ENCODE peak calls at places on chromosome 7, in five cellular contexts. One of them, this sample, is unnamed.

GRCh38 chr7:158407581-158408331 is 179.9 kb downstream of the PTPRN2 start:
- DNase-seq in Right ventricle myocardium superior: no peak
- DNase-seq in WERI-Rb-1: no peak
- DNase-seq in cardiac fibroblast: peak
- DNase-seq in neural crest cell: no peak
- DNase-seq in this sample: no peak

GRCh38 chr7:103915958-103916357 is 73.5 kb downstream of the RELN start:
- DNase-seq in Right ventricle myocardium superior: no peak
- DNase-seq in WERI-Rb-1: no peak
- DNase-seq in cardiac fibroblast: no peak
- DNase-seq in neural crest cell: no peak
- DNase-seq in this sample: no peak

GRCh38 chr7:21911341-21911875 is 34.3 kb downstream of the CDCA7L start:
- DNase-seq in Right ventricle myocardium superior: no peak
- DNase-seq in WERI-Rb-1: no peak
- DNase-seq in cardiac fibroblast: no peak
- DNase-seq in neural crest cell: no peak
- DNase-seq in this sample: no peak

GRCh38 chr7:53002389-53002788 is 33.0 kb upstream of the POM121L12 start:
- DNase-seq in Right ventricle myocardium superior: no peak
- DNase-seq in WERI-Rb-1: no peak
- DNase-seq in cardiac fibroblast: no peak
- DNase-seq in neural crest cell: no peak
- DNase-seq in this sample: no peak

GRCh38 chr7:142587578-142588191 is 161.6 kb upstream of the PRSS1 start:
- DNase-seq in Right ventricle myocardium superior: no peak
- DNase-seq in WERI-Rb-1: peak
- DNase-seq in cardiac fibroblast: peak
- DNase-seq in neural crest cell: no peak
- DNase-seq in this sample: peak

GRCh38 chr7:158816995-158817394 is 12.3 kb downstream of the ESYT2 start:
- DNase-seq in Right ventricle myocardium superior: no peak
- DNase-seq in WERI-Rb-1: no peak
- DNase-seq in cardiac fibroblast: no peak
- DNase-seq in neural crest cell: no peak
- DNase-seq in this sample: no peak

GRCh38 chr7:30352169-30352568 is 67.8 kb downstream of the ZNRF2 start:
- DNase-seq in Right ventricle myocardium superior: no peak
- DNase-seq in WERI-Rb-1: no peak
- DNase-seq in cardiac fibroblast: no peak
- DNase-seq in neural crest cell: no peak
- DNase-seq in this sample: no peak

GRCh38 chr7:151389768-151390593 is 19.9 kb downstream of the WDR86 start:
- DNase-seq in Right ventricle myocardium superior: no peak
- DNase-seq in WERI-Rb-1: no peak
- DNase-seq in cardiac fibroblast: no peak
- DNase-seq in neural crest cell: no peak
- DNase-seq in this sample: no peak

GRCh38 chr7:44284881-44285541 is 40.4 kb downstream of the CAMK2B start:
- DNase-seq in Right ventricle myocardium superior: peak
- DNase-seq in WERI-Rb-1: peak
- DNase-seq in cardiac fibroblast: no peak
- DNase-seq in neural crest cell: no peak
- DNase-seq in this sample: peak

GRCh38 chr7:77293046-77293445 is 93.4 kb upstream of the FGL2 start:
- DNase-seq in Right ventricle myocardium superior: no peak
- DNase-seq in WERI-Rb-1: no peak
- DNase-seq in cardiac fibroblast: no peak
- DNase-seq in neural crest cell: no peak
- DNase-seq in this sample: no peak

GRCh38 chr7:137078781-137079180 is 210.3 kb downstream of the CHRM2 start:
- DNase-seq in Right ventricle myocardium superior: no peak
- DNase-seq in WERI-Rb-1: no peak
- DNase-seq in cardiac fibroblast: no peak
- DNase-seq in neural crest cell: no peak
- DNase-seq in this sample: no peak

GRCh38 chr7:36312064-36312914 is 77.4 kb upstream of the ANLN start:
- DNase-seq in Right ventricle myocardium superior: no peak
- DNase-seq in WERI-Rb-1: no peak
- DNase-seq in cardiac fibroblast: no peak
- DNase-seq in neural crest cell: no peak
- DNase-seq in this sample: no peak

GRCh38 chr7:21605008-21605407 is 62.2 kb downstream of the DNAH11 start:
- DNase-seq in Right ventricle myocardium superior: no peak
- DNase-seq in WERI-Rb-1: no peak
- DNase-seq in cardiac fibroblast: no peak
- DNase-seq in neural crest cell: no peak
- DNase-seq in this sample: no peak

GRCh38 chr7:85475071-85475470 is 288.2 kb upstream of the SEMA3D start:
- DNase-seq in Right ventricle myocardium superior: no peak
- DNase-seq in WERI-Rb-1: no peak
- DNase-seq in cardiac fibroblast: no peak
- DNase-seq in neural crest cell: no peak
- DNase-seq in this sample: no peak

GRCh38 chr7:69664433-69664832 is 66.2 kb downstream of the AUTS2 start:
- DNase-seq in Right ventricle myocardium superior: no peak
- DNase-seq in WERI-Rb-1: no peak
- DNase-seq in cardiac fibroblast: no peak
- DNase-seq in neural crest cell: no peak
- DNase-seq in this sample: no peak

GRCh38 chr7:158655931-158656441 is 48.6 kb downstream of the NCAPG2 start:
- DNase-seq in Right ventricle myocardium superior: no peak
- DNase-seq in WERI-Rb-1: no peak
- DNase-seq in cardiac fibroblast: no peak
- DNase-seq in neural crest cell: no peak
- DNase-seq in this sample: no peak

GRCh38 chr7:135510603-135511183 is 791 bp upstream of the CNOT4 start:
- DNase-seq in Right ventricle myocardium superior: no peak
- DNase-seq in WERI-Rb-1: no peak
- DNase-seq in cardiac fibroblast: peak
- DNase-seq in neural crest cell: peak
- DNase-seq in this sample: no peak

GRCh38 chr7:127396184-127396583 is 3.7 kb upstream of the ZNF800 start:
- DNase-seq in Right ventricle myocardium superior: no peak
- DNase-seq in WERI-Rb-1: no peak
- DNase-seq in cardiac fibroblast: peak
- DNase-seq in neural crest cell: no peak
- DNase-seq in this sample: no peak

GRCh38 chr7:93558705-93559614 is 15.6 kb downstream of the CALCR start:
- DNase-seq in Right ventricle myocardium superior: no peak
- DNase-seq in WERI-Rb-1: no peak
- DNase-seq in cardiac fibroblast: no peak
- DNase-seq in neural crest cell: no peak
- DNase-seq in this sample: no peak

GRCh38 chr7:86411804-86412203 is 231.9 kb upstream of the GRM3 start:
- DNase-seq in Right ventricle myocardium superior: no peak
- DNase-seq in WERI-Rb-1: no peak
- DNase-seq in cardiac fibroblast: no peak
- DNase-seq in neural crest cell: no peak
- DNase-seq in this sample: no peak

GRCh38 chr7:113698556-113699220 is 220.1 kb downstream of the PPP1R3A start:
- DNase-seq in Right ventricle myocardium superior: no peak
- DNase-seq in WERI-Rb-1: no peak
- DNase-seq in cardiac fibroblast: peak
- DNase-seq in neural crest cell: no peak
- DNase-seq in this sample: peak

GRCh38 chr7:140005754-140006503 is 56.8 kb downstream of the PARP12 start:
- DNase-seq in Right ventricle myocardium superior: peak
- DNase-seq in WERI-Rb-1: peak
- DNase-seq in cardiac fibroblast: peak
- DNase-seq in neural crest cell: peak
- DNase-seq in this sample: peak

GRCh38 chr7:47100815-47101435 is 481.0 kb downstream of the TNS3 start:
- DNase-seq in Right ventricle myocardium superior: peak
- DNase-seq in WERI-Rb-1: peak
- DNase-seq in cardiac fibroblast: peak
- DNase-seq in neural crest cell: peak
- DNase-seq in this sample: no peak

GRCh38 chr7:5750026-5750425 is 31.4 kb downstream of the RNF216 start:
- DNase-seq in Right ventricle myocardium superior: no peak
- DNase-seq in WERI-Rb-1: no peak
- DNase-seq in cardiac fibroblast: peak
- DNase-seq in neural crest cell: no peak
- DNase-seq in this sample: no peak

GRCh38 chr7:94394058-94394398 is 667 bp upstream of the COL1A2 start:
- DNase-seq in Right ventricle myocardium superior: no peak
- DNase-seq in WERI-Rb-1: no peak
- DNase-seq in cardiac fibroblast: peak
- DNase-seq in neural crest cell: no peak
- DNase-seq in this sample: no peak

GRCh38 chr7:94088560-94088959 is 84.4 kb upstream of the BET1 start:
- DNase-seq in Right ventricle myocardium superior: no peak
- DNase-seq in WERI-Rb-1: no peak
- DNase-seq in cardiac fibroblast: peak
- DNase-seq in neural crest cell: no peak
- DNase-seq in this sample: no peak

GRCh38 chr7:78634073-78634472 is 819.4 kb downstream of the MAGI2 start:
- DNase-seq in Right ventricle myocardium superior: no peak
- DNase-seq in WERI-Rb-1: no peak
- DNase-seq in cardiac fibroblast: no peak
- DNase-seq in neural crest cell: no peak
- DNase-seq in this sample: no peak

GRCh38 chr7:35695628-35695888 is 623 bp upstream of the HERPUD2 start:
- DNase-seq in Right ventricle myocardium superior: no peak
- DNase-seq in WERI-Rb-1: no peak
- DNase-seq in cardiac fibroblast: no peak
- DNase-seq in neural crest cell: no peak
- DNase-seq in this sample: no peak

GRCh38 chr7:6367701-6368211 is 80.0 kb downstream of the DAGLB start:
- DNase-seq in Right ventricle myocardium superior: no peak
- DNase-seq in WERI-Rb-1: no peak
- DNase-seq in cardiac fibroblast: peak
- DNase-seq in neural crest cell: no peak
- DNase-seq in this sample: no peak

GRCh38 chr7:94510582-94511456 is 1.2 kb downstream of the CASD1 start:
- DNase-seq in Right ventricle myocardium superior: peak
- DNase-seq in WERI-Rb-1: no peak
- DNase-seq in cardiac fibroblast: peak
- DNase-seq in neural crest cell: peak
- DNase-seq in this sample: no peak

GRCh38 chr7:14583518-14583917 is 319.0 kb downstream of the DGKB start:
- DNase-seq in Right ventricle myocardium superior: no peak
- DNase-seq in WERI-Rb-1: no peak
- DNase-seq in cardiac fibroblast: no peak
- DNase-seq in neural crest cell: no peak
- DNase-seq in this sample: no peak

GRCh38 chr7:96219382-96220130 is 102.3 kb downstream of the SLC25A13 start:
- DNase-seq in Right ventricle myocardium superior: no peak
- DNase-seq in WERI-Rb-1: no peak
- DNase-seq in cardiac fibroblast: peak
- DNase-seq in neural crest cell: no peak
- DNase-seq in this sample: no peak

GRCh38 chr7:143967398-143967797 is 12.8 kb downstream of the OR2F1 start:
- DNase-seq in Right ventricle myocardium superior: no peak
- DNase-seq in WERI-Rb-1: no peak
- DNase-seq in cardiac fibroblast: no peak
- DNase-seq in neural crest cell: no peak
- DNase-seq in this sample: no peak

GRCh38 chr7:40509301-40509700 is 374.5 kb downstream of the SUGCT start:
- DNase-seq in Right ventricle myocardium superior: no peak
- DNase-seq in WERI-Rb-1: no peak
- DNase-seq in cardiac fibroblast: no peak
- DNase-seq in neural crest cell: no peak
- DNase-seq in this sample: no peak

GRCh38 chr7:44286618-44287487 is 38.5 kb downstream of the CAMK2B start:
- DNase-seq in Right ventricle myocardium superior: peak
- DNase-seq in WERI-Rb-1: peak
- DNase-seq in cardiac fibroblast: no peak
- DNase-seq in neural crest cell: no peak
- DNase-seq in this sample: peak

GRCh38 chr7:150404172-150404784 is 25.1 kb downstream of the ZNF775 start:
- DNase-seq in Right ventricle myocardium superior: no peak
- DNase-seq in WERI-Rb-1: peak
- DNase-seq in cardiac fibroblast: no peak
- DNase-seq in neural crest cell: no peak
- DNase-seq in this sample: no peak

GRCh38 chr7:93245525-93246432 is 13.6 kb downstream of the VPS50 start:
- DNase-seq in Right ventricle myocardium superior: no peak
- DNase-seq in WERI-Rb-1: no peak
- DNase-seq in cardiac fibroblast: peak
- DNase-seq in neural crest cell: no peak
- DNase-seq in this sample: peak

GRCh38 chr7:4200546-4201094 is 481.5 kb upstream of the FOXK1 start:
- DNase-seq in Right ventricle myocardium superior: no peak
- DNase-seq in WERI-Rb-1: no peak
- DNase-seq in cardiac fibroblast: no peak
- DNase-seq in neural crest cell: no peak
- DNase-seq in this sample: no peak

GRCh38 chr7:21981524-21981923 is 35.8 kb upstream of the CDCA7L start:
- DNase-seq in Right ventricle myocardium superior: no peak
- DNase-seq in WERI-Rb-1: no peak
- DNase-seq in cardiac fibroblast: no peak
- DNase-seq in neural crest cell: no peak
- DNase-seq in this sample: no peak